ENCODE peak calls at places on chromosomes 11 and 22, in six cellular contexts. S, B, R, U, P and D are unnamed samples.
A peak's percentile ranks its signal among the peaks of the same experiment; 100 is the strongest.

GRCh38 chr22:38422615-38423511 is 32.1 kb downstream of the KCNJ4 start:
- DNase-seq in R (no peak), U (no peak), P (no peak), S (no peak), B (no peak), D (no peak)

GRCh38 chr22:31867386-31868153 is 76.8 kb upstream of the YWHAH start:
- DNase-seq in S (no peak), R (no peak), U (no peak), P (no peak), B (no peak), D (no peak)

GRCh38 chr11:12798609-12799011 is 124.4 kb downstream of the TEAD1 start:
- DNase-seq in P (no peak), B (no peak), S (no peak), R (no peak), U (no peak), D (no peak)

GRCh38 chr11:44990665-44991064 is 40.0 kb upstream of the TP53I11 start:
- DNase-seq in P (no peak), U (no peak), B (no peak), S (no peak), R (no peak), D (no peak)

GRCh38 chr11:73366265-73366610 is 10.0 kb upstream of the RELT start:
- DNase-seq in B (no peak), U (no peak), P (no peak), R (no peak), S (no peak), D (no peak)

GRCh38 chr11:7422544-7423331 is 62.6 kb upstream of the OLFML1 start:
- DNase-seq in S (no peak), B (no peak), R (no peak), U (no peak), P (no peak), D (no peak)

GRCh38 chr11:75052457-75052856 is 44.2 kb downstream of the OR2AT4 start:
- DNase-seq in R (no peak), U (no peak), S (no peak), B (no peak), P (no peak), D (no peak)

GRCh38 chr22:20243545-20244249 is 24.4 kb downstream of the RTN4R start:
- DNase-seq in P (peak; percentile 38), R (no peak), S (no peak), B (peak; percentile 90), U (peak; percentile 75), D (no peak)

GRCh38 chr11:92979176-92979575 is 9.7 kb downstream of the MTNR1B start:
- DNase-seq in U (no peak), R (no peak), P (peak; percentile 53), S (no peak), B (no peak), D (no peak)

GRCh38 chr11:25415793-25416192 is 916.1 kb upstream of the ANO3 start:
- DNase-seq in U (no peak), P (no peak), R (no peak), S (no peak), B (no peak), D (no peak)

GRCh38 chr11:34650528-34650927 is 29.6 kb downstream of the EHF start:
- DNase-seq in P (no peak), B (peak; percentile 60), S (no peak), R (no peak), U (no peak), D (no peak)

GRCh38 chr11:48058777-48059176 is 78.4 kb downstream of the PTPRJ start:
- DNase-seq in S (no peak), B (no peak), R (no peak), P (no peak), U (no peak), D (no peak)

GRCh38 chr22:22458896-22459588 is 49.5 kb downstream of the ZNF280B start:
- DNase-seq in S (no peak), P (no peak), U (no peak), B (no peak), R (no peak), D (no peak)

GRCh38 chr11:93984205-93984586 is 37.0 kb upstream of the HEPHL1 start:
- DNase-seq in U (no peak), P (no peak), B (no peak), R (no peak), S (no peak), D (no peak)

GRCh38 chr11:61256710-61257482 is 15.9 kb downstream of the PGA5 start:
- DNase-seq in R (no peak), U (no peak), P (no peak), S (no peak), B (no peak), D (no peak)

GRCh38 chr22:32897400-32897799 is 95.9 kb downstream of the TIMP3 start:
- DNase-seq in R (no peak), P (no peak), B (no peak), U (no peak), S (no peak), D (no peak)

GRCh38 chr11:45896392-45897068 is 10.5 kb downstream of the FREY1 start:
- DNase-seq in P (no peak), S (no peak), U (no peak), B (no peak), R (peak; percentile 84), D (no peak)

GRCh38 chr11:60767388-60767811 is 10.7 kb downstream of the MS4A15 start:
- DNase-seq in U (no peak), P (no peak), B (no peak), R (peak; percentile 52), S (peak; percentile 12), D (no peak)

DNA sequence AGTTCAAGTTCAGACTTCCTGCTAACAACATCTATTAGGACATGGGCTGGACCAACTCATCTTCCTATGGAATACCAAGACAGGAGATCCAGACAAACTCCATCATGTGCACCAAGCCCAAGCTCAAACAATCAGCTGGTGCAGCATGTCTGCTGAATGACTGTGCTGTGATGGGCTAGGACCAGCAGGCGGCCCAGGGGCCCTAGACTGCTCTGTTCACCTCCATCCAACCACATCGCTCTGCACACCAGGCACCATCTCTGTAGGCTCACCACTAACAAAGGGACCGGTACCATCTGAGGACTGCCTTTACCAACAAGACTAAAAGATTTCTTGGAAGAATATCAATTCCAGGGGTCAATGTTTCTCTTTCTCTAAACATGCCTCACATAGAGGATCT is 10.3 kb downstream of the BRD1 start:
- DNase-seq in P (no peak), S (no peak), R (no peak), U (no peak), B (no peak), D (no peak)
- TF ChIP-seq CTCF in P (no peak), S (no peak), R (no peak), U (no peak), B (no peak), D (no peak)

DNA sequence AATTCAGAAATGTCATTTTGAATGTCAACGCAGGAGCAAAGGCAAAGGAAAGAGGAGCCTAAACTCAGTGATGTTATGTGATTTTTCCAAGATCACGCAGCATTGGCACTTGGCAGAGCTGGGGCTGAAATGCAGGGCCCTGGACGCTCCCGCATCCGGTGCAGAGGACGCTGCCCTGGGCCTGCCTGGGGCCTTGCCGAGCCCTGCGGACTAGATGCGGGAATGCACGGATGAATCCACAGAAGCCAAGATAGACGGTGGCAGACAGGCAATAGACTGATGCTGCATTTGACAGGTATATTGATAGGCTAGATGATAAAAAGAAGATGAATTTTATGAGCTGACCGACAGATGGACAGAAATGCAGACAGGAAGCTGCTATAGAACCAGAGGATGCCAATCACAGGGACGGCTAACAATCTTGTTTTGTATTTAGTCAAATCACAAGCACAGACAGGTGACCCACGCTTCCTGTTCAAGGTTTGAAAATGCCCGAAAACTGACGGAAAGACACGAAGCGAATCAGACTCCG is 694 bp upstream of the MARK2 start:
- DNase-seq in S (no peak), U (no peak), P (no peak), B (no peak), R (no peak), D (no peak)
- H3K4me3 ChIP-seq in S (peak overlapping the region; percentile 96), U (peak overlapping the region; percentile 91), P (peak overlapping the region; percentile 51), B (peak overlapping the region; percentile 33), R (peak overlapping the region; percentile 31), D (peak overlapping the region; percentile 28)

DNA sequence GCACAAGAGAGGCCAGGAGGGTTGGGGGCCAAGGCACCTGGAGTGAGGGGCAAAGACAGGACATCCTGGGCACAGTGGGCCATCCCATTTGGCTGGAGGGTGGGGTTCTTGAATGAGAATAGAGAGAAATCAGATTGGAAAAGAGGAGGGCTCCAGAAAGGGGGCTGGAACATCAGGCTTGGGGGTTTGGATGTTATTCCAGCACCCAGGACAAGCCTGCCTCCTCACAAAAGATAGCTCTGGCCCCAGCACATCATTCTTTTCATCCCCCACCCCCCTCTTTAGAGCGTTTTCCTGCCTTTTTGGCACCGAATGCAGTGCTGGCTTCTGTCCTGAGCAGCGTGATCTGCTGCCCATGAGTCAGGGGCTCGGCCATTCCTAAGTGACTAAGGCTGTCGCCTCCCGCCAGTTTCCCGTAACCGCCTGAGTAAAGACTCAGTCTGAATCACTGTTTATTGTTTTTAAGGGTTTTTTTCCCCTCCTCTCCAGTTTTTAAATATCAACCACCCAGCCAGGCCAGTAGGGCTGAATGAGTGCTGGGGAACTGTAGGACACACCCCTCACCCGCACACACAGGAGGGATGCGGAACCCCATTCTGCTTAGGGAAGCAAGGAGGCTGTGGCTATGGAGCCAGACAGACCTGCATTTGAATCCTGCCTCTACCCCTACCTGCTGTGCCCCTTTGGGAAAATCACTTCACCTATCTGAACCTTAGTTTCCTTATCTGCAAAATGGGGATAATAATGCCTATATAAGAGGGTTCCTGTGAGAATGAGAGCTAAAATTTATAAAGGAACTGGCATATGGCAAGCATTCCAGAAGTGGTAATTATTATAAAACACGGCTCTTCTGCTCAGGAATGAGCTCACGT is 32.4 kb upstream of the NAV2 start:
- DNase-seq in B (peak; percentile 97), R (peak; percentile 44), U (peak; percentile 82), S (peak; percentile 75), P (peak; percentile 94), D (peak; percentile 83)
- TF ChIP-seq CTCF in B (peak; percentile 29), R (no peak), U (peak; percentile 20), S (no peak), P (peak; percentile 19), D (no peak)

GRCh38 chr22:42967005-42967404 is 47.9 kb downstream of the PACSIN2 start:
- DNase-seq in S (no peak), R (no peak), U (no peak), B (no peak), P (no peak), D (no peak)

GRCh38 chr22:42970029-42970428 is 44.9 kb downstream of the PACSIN2 start:
- DNase-seq in U (no peak), P (no peak), R (no peak), S (no peak), B (no peak), D (no peak)

GRCh38 chr22:42967933-42968332 is 47.0 kb downstream of the PACSIN2 start:
- DNase-seq in P (no peak), B (no peak), S (no peak), R (no peak), U (peak; percentile 69), D (no peak)

GRCh38 chr22:42966389-42966998 is 48.5 kb downstream of the PACSIN2 start:
- DNase-seq in B (no peak), S (no peak), P (no peak), R (no peak), U (no peak), D (no peak)

DNA sequence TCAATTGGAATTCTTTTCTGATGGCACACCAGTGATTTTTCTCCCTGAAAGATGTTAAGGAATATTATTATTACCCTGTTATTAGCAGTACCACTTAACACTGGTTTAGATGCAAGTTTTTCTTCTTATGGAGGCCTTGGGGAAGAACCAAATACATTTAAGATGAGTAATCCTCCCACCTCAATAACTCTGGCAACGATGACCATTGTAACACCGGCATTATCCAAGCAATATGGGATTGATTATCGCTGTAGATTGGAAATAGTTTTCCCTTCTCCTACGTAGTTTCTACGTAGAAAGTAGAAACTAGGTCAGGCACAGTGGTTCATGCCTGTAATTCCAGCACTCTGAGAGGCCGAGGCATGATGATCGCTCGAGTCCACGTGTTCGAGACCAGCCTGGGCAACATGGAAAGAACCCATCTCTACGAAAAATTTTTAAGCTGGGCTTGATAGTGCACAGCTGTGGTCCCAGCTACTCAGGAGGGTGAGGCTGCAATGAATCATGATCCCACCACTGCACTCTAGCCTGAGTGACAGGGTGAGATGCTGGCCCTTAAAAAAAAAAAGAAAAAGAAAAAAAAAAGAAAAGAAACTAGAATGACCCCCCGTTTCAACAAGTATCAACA is 45.5 kb downstream of the PACSIN2 start:
- DNase-seq in R (no peak), U (no peak), P (no peak), B (peak; percentile 44), S (no peak), D (peak; percentile 93)
- H3K4me3 ChIP-seq in R (no peak overlapping the region), U (no peak overlapping the region), P (no peak overlapping the region), B (no peak overlapping the region), S (no peak overlapping the region), D (no peak overlapping the region)